ENCODE peak calls at places on chromosomes 1 and 21, in seven cellular contexts. R is activated effector memory CD4-positive, alpha-beta T cell treated with Interleukin-2 at 50 U/mL for 16 hours; M is memory B cell; X is right atrium auricular region; F is activated naive CD8-positive, alpha-beta T cell treated with anti-CD3 and anti-CD28 coated beads, Interleukin-2, amount 50 U/mL, for 24 hours; S is epithelial cell of esophagus; L is mesendoderm. Y is an unnamed sample.

GRCh38 chr1:160579216-160579701 is at the start of gene CD84:
- DNase-seq in M (no peak), R (no peak), X (no peak), F (no peak), L (no peak), S (no peak), Y (no peak)

GRCh38 chr1:116806245-116806644 is 52.0 kb downstream of the CD2 start:
- DNase-seq in X (peak), F (peak), L (no peak), M (no peak), R (peak), S (no peak), Y (no peak)

GRCh38 chr1:204578867-204579664 is 62.9 kb downstream of the MDM4 start:
- DNase-seq in M (no peak), S (no peak), F (peak), L (no peak), R (no peak), X (no peak), Y (no peak)

GRCh38 chr1:78536427-78536826 is 45.7 kb downstream of the PTGFR start:
- DNase-seq in S (peak), R (no peak), X (no peak), L (no peak), M (no peak), F (no peak), Y (peak)

GRCh38 chr1:207026177-207026576 is 6.4 kb downstream of the C1orf116 start:
- DNase-seq in M (no peak), R (no peak), S (peak), L (no peak), F (no peak), X (no peak), Y (peak)

GRCh38 chr1:106681939-106682522 is 374.4 kb upstream of the PRMT6 start:
- DNase-seq in L (no peak), M (no peak), R (no peak), S (no peak), F (no peak), X (no peak), Y (no peak)

GRCh38 chr21:37207441-37208009 is 59.6 kb downstream of the VPS26C start:
- DNase-seq in F (no peak), M (no peak), L (no peak), X (no peak), S (peak), R (no peak), Y (peak)

GRCh38 chr21:30102881-30103280 is 63.7 kb downstream of the CLDN17 start:
- DNase-seq in X (no peak), L (no peak), S (peak), R (no peak), M (no peak), F (no peak), Y (no peak)

GRCh38 chr1:185318431-185319151 is 1.5 kb upstream of the IVNS1ABP start:
- DNase-seq in L (no peak), R (no peak), F (no peak), S (no peak), M (no peak), X (no peak), Y (no peak)

GRCh38 chr1:61220531-61220930 is 138.2 kb downstream of the NFIA start:
- DNase-seq in X (no peak), L (no peak), F (no peak), R (no peak), M (no peak), S (no peak), Y (peak)

GRCh38 chr1:199084293-199084692 is 445.5 kb downstream of the PTPRC start:
- DNase-seq in R (no peak), M (no peak), S (no peak), X (no peak), L (peak), F (no peak), Y (no peak)

GRCh38 chr21:45388011-45388521 is 16.9 kb upstream of the COL18A1 start:
- DNase-seq in M (no peak), F (no peak), S (no peak), R (no peak), L (no peak), X (no peak), Y (no peak)

GRCh38 chr1:106756752-106757151 is 299.7 kb upstream of the PRMT6 start:
- DNase-seq in R (no peak), M (no peak), X (no peak), S (no peak), L (peak), F (no peak), Y (no peak)

GRCh38 chr1:3423245-3423829 is 31.1 kb upstream of the ARHGEF16 start:
- DNase-seq in L (no peak), R (no peak), S (no peak), F (no peak), X (peak), M (no peak), Y (no peak)

GRCh38 chr1:200130552-200130951 is 103.0 kb downstream of the NR5A2 start:
- DNase-seq in F (no peak), M (no peak), R (no peak), L (no peak), S (peak), X (no peak), Y (peak)

GRCh38 chr1:40317394-40318074 is 448 bp upstream of the COL9A2 start:
- DNase-seq in M (no peak), S (no peak), F (no peak), R (no peak), L (peak), X (no peak), Y (no peak)

GRCh38 chr21:32329776-32330175 is 31.1 kb downstream of the MRAP start:
- DNase-seq in X (no peak), R (no peak), F (no peak), S (no peak), L (peak), M (no peak), Y (peak)

GRCh38 chr1:220307528-220308100 is 35.4 kb upstream of the RAB3GAP2 start:
- DNase-seq in X (no peak), M (no peak), S (no peak), R (no peak), L (no peak), F (no peak), Y (no peak)

GRCh38 chr1:44515416-44515815 is 110.4 kb downstream of the RNF220 start:
- DNase-seq in X (no peak), R (no peak), L (no peak), M (no peak), S (peak), F (no peak), Y (peak)

GRCh38 chr21:45599146-45599581 is 44.4 kb upstream of the PCBP3 start:
- DNase-seq in X (no peak), R (no peak), L (no peak), M (no peak), F (no peak), S (no peak), Y (no peak)

GRCh38 chr1:228464487-228464983 is 22.6 kb upstream of the RNF187 start:
- DNase-seq in X (peak), M (peak), L (peak), F (peak), R (peak), S (peak), Y (no peak)

GRCh38 chr1:233587958-233588799 is 25.7 kb upstream of the KCNK1 start:
- DNase-seq in R (no peak), S (no peak), M (no peak), X (no peak), F (no peak), L (peak), Y (no peak)

GRCh38 chr1:181451661-181452060 is 31.7 kb upstream of the CACNA1E start:
- DNase-seq in M (no peak), F (no peak), S (no peak), R (no peak), X (no peak), L (peak), Y (no peak)

GRCh38 chr1:5001466-5001865 is 347.1 kb downstream of the AJAP1 start:
- DNase-seq in L (peak), M (no peak), F (peak), R (no peak), X (no peak), S (no peak), Y (no peak)

GRCh38 chr1:205272541-205272940 is 44.8 kb downstream of the TMCC2 start:
- DNase-seq in M (no peak), R (no peak), L (no peak), F (no peak), S (no peak), X (no peak), Y (no peak)

GRCh38 chr1:173749137-173749536 is 34.4 kb downstream of the KLHL20 start:
- DNase-seq in R (no peak), F (no peak), M (no peak), L (no peak), X (no peak), S (peak), Y (peak)

GRCh38 chr1:8373547-8374270 is 55.8 kb downstream of the SLC45A1 start:
- DNase-seq in S (peak), L (peak), M (no peak), X (peak), R (no peak), F (no peak), Y (peak)

GRCh38 chr1:42392255-42392654 is 11.7 kb downstream of the RIMKLA start:
- DNase-seq in M (no peak), F (no peak), S (peak), R (no peak), L (no peak), X (no peak), Y (peak)

GRCh38 chr1:52920791-52921291 is 699 bp downstream of the ECHDC2 start:
- DNase-seq in S (peak), F (no peak), L (no peak), X (peak), R (no peak), M (no peak), Y (peak)

GRCh38 chr1:26771643-26772321 is 16.0 kb upstream of the PIGV start:
- DNase-seq in L (peak), S (peak), M (no peak), R (no peak), X (peak), F (peak), Y (peak)

GRCh38 chr1:200873671-200874397 is 1.1 kb downstream of the GPR25 start:
- DNase-seq in S (no peak), L (no peak), M (no peak), X (peak), F (no peak), R (no peak), Y (no peak)

GRCh38 chr1:200279810-200280411 is 129.9 kb downstream of the ZNF281 start:
- DNase-seq in M (no peak), S (peak), F (peak), L (peak), X (no peak), R (no peak), Y (peak)

Y was measured in PC-3.